ENCODE peak calls at places on chromosome 7, in ten cellular contexts. I is body of pancreas, L is ovary, Y is stomach, Q is heart left ventricle, H is transverse colon, S is A549, V is HepG2, F is lower leg skin, B is breast epithelium. T is an unnamed sample.

GRCh38 chr7:121071662-121072061 is 83.2 kb downstream of the CPED1 start:
- DNase-seq in V (no peak), L (no peak), Y (no peak), Q (no peak), F (no peak), B (no peak), H (no peak), S (no peak), I (no peak), T (no peak)

GRCh38 chr7:98078197-98078870 is 28.3 kb upstream of the LMTK2 start:
- DNase-seq in Y (peak), F (no peak), S (no peak), V (no peak), B (no peak), Q (no peak), I (peak), H (no peak), L (no peak), T (no peak)

GRCh38 chr7:134558370-134558769 is 9.5 kb downstream of the AKR1B15 start:
- DNase-seq in I (no peak), H (no peak), B (no peak), Q (no peak), Y (no peak), F (no peak), S (no peak), L (no peak), V (no peak), T (no peak)

GRCh38 chr7:113086431-113086888 is at the start of gene GPR85:
- DNase-seq in Y (peak), H (peak), Q (peak), L (peak), B (peak), S (peak), I (peak), V (no peak), F (no peak), T (peak)

GRCh38 chr7:18570890-18571478 is 75.4 kb downstream of the HDAC9 start:
- DNase-seq in I (no peak), H (no peak), Q (no peak), Y (no peak), S (peak), F (no peak), B (no peak), V (peak), L (no peak), T (no peak)

GRCh38 chr7:113730309-113730955 is 188.4 kb downstream of the PPP1R3A start:
- DNase-seq in V (no peak), B (no peak), S (no peak), F (no peak), Y (no peak), L (no peak), Q (no peak), H (no peak), I (no peak), T (no peak)

GRCh38 chr7:137992738-137993394 is 9.0 kb downstream of the CREB3L2 start:
- DNase-seq in B (peak), Y (no peak), V (peak), L (peak), Q (no peak), I (peak), H (peak), S (peak), F (peak), T (peak)

GRCh38 chr7:88111842-88112385 is 107.9 kb downstream of the SRI start:
- DNase-seq in B (no peak), L (no peak), I (no peak), Y (no peak), Q (no peak), F (no peak), S (no peak), H (no peak), V (no peak), T (no peak)

GRCh38 chr7:135930565-135931423 is 46.4 kb downstream of the MTPN start:
- DNase-seq in S (peak), Q (no peak), V (no peak), H (no peak), F (no peak), B (no peak), L (no peak), Y (no peak), I (no peak), T (no peak)

GRCh38 chr7:23396222-23396621 is 74.1 kb downstream of the IGF2BP3 start:
- DNase-seq in Y (no peak), I (no peak), F (no peak), V (no peak), H (no peak), S (peak), B (no peak), Q (no peak), L (no peak), T (no peak)

GRCh38 chr7:44177570-44178131 is 11.6 kb downstream of the GCK start:
- DNase-seq in V (no peak), H (no peak), I (no peak), L (no peak), Y (no peak), Q (no peak), B (no peak), S (no peak), F (no peak), T (no peak)

GRCh38 chr7:46908770-46909169 is 673.1 kb downstream of the TNS3 start:
- DNase-seq in S (no peak), Q (no peak), F (no peak), L (no peak), V (no peak), H (no peak), B (no peak), Y (no peak), I (no peak), T (no peak)

GRCh38 chr7:140676303-140676702 is 3.6 kb downstream of the ADCK2 start:
- DNase-seq in L (no peak), I (no peak), Q (no peak), Y (no peak), V (no peak), S (no peak), F (no peak), H (no peak), B (no peak), T (no peak)

GRCh38 chr7:74026406-74027123 is 1.4 kb upstream of the ELN start:
- DNase-seq in Q (peak), Y (peak), H (peak), S (peak), F (peak), B (peak), V (peak), I (peak), L (peak), T (peak)

GRCh38 chr7:19060870-19061269 is 56.6 kb downstream of the TWIST1 start:
- DNase-seq in F (no peak), Y (no peak), Q (no peak), B (no peak), H (no peak), S (no peak), L (no peak), V (no peak), I (no peak), T (no peak)

GRCh38 chr7:44955733-44956132 is 23.1 kb downstream of the MYO1G start:
- DNase-seq in Y (no peak), I (no peak), H (no peak), B (peak), V (no peak), F (no peak), Q (no peak), S (no peak), L (no peak), T (no peak)

GRCh38 chr7:22179442-22179879 is 177.5 kb downstream of the RAPGEF5 start:
- DNase-seq in S (no peak), Y (no peak), V (no peak), I (no peak), B (no peak), L (no peak), F (no peak), H (no peak), Q (no peak), T (no peak)

GRCh38 chr7:50315739-50316671 is 11.5 kb downstream of the IKZF1 start:
- DNase-seq in L (no peak), H (no peak), Y (no peak), S (no peak), Q (no peak), B (no peak), V (no peak), I (no peak), F (no peak), T (no peak)

GRCh38 chr7:135510603-135511183 is 791 bp upstream of the CNOT4 start:
- DNase-seq in Y (no peak), S (peak), V (peak), L (no peak), I (no peak), Q (no peak), B (no peak), F (no peak), H (no peak), T (no peak)

GRCh38 chr7:43758861-43759683 is 592 bp downstream of the BLVRA start:
- DNase-seq in Y (peak), V (no peak), B (peak), H (peak), S (no peak), Q (peak), I (peak), L (peak), F (no peak), T (peak)

GRCh38 chr7:74020396-74020795 is 7.6 kb upstream of the ELN start:
- DNase-seq in Q (no peak), V (no peak), B (no peak), S (no peak), I (no peak), F (no peak), H (no peak), L (no peak), Y (no peak), T (no peak)

GRCh38 chr7:117666019-117666418 is 186.2 kb downstream of the CFTR start:
- DNase-seq in Q (no peak), S (peak), F (no peak), L (no peak), H (no peak), V (no peak), Y (no peak), I (no peak), B (no peak), T (no peak)

DNA sequence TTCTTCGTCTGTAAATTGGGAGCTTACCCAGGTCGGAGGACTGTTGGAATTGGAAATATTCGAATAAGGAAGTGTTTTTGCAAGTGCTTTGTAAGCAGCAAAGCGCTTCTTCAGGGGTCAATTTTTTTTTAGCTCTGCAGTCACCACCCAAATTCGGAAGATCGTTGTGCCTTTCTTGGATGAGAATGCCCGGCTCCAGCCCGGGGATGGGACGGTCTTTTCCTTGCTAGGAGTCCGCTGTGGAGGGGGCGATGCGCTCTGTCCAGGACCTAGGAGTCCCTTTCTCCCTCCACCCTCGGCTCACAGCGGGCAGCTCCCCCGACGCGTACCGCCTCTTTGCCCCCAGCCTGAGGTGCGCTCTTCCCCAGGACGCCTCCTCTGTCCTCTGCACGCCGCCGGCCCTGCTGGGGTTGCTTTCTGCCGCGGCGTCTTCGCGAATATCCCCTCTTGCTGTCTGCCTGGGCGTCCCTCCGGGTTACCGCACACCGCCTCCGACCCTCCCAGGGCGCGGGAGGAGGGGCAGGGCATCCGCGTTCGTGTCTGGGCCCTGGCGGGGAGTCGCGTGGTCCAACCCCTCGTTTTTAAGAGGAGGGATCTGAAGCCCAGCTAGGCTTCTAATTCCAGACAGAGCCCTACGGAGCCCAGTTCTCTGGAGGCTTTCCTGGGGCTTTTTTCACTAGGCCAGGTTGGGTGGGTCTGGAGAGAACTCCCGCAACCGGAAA is 167.1 kb downstream of the UBE2H start:
- DNase-seq in F (no peak), B (no peak), Q (no peak), L (no peak), Y (no peak), V (no peak), H (no peak), I (peak), S (no peak), T (no peak)
- H3K4me3 ChIP-seq in F (no peak), B (peak), Q (peak), L (no peak), Y (no peak), V (no peak), H (no peak), I (no peak), S (no peak), T (no peak)

DNA sequence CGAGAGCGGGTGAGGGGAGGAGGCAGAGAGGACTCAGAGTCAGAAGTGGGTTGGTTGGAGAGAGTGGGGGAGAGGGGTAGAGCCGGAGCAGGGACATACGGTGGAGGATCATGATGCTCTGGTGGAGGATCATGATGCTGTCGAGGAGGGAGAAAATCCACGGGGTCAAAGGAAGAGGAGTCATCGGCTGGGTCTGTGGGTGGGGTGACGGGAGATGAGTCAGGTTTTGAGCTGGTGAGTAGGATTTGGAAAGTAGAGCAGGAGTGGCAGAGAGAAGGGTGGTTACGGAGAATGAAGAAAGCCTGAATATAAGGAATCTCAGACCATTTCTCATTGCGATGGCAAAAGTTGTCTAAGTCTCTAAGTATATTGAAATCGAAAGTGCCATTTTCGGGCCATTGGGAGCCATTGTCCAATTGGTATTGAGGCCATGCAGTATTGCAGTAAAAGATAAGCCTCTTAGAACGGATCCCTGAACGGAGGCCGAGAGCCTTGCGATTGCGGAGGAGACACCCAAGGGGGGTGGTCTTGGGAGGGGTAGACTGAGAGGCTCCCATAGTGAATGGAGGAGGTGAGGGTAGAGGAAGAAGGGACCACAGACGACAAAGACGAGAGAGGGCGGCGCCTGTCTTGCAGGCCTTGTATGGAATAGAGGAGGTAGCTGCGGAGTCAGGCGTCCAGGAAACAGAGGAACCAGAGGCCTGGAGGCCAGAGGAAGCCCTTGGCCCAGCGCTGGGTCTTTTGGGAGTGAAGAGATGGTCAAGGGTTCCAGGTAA is 23.8 kb downstream of the SCIN start:
- DNase-seq in Y (no peak), H (no peak), L (no peak), S (no peak), V (no peak), Q (no peak), B (no peak), F (no peak), I (no peak), T (no peak)
- TF ChIP-seq POLR2A in Y (no peak), H (no peak), L (no peak), S (no peak), V (no peak), Q (no peak), B (no peak), F (no peak), I (no peak), T (no peak)

DNA sequence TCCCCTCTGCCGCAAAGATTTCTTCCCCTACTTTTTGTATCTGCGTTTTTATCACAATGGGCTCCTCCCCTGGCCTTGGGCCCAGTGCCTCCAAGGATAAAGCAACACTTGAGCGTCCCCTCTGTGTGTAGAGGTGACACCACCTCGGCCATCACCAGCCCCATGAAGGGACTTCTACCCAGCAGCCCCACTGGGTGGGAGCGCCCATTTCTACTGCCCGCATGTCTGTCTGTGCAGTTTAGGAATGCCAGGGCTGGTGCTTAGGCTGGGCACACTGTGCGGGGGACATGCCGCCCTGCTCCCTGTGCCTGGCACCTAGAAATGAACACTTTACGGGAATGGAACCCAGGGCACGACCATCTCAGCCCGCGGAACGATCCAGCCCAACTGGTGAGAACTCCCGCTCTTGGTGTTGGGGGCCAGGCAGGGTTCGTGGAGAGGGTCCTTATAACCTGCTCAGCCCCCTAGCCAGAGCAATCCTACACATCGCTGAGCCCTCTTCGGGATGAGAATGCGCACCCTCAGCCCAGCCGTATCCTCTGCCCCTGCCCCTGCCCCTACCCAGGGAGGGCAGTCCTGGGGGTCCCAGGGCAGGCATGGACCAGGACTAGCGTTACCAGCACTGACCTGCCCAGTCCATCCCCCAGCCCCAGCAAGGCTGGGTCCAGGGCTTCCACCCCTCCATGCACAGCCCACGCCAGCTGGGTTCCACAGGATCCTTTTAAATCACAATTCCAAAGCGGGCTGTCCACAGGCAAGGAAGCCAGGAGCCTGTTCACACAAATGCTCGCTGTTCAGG is 12.8 kb downstream of the CRYGN start:
- DNase-seq in H (no peak), B (no peak), F (no peak), Y (no peak), Q (no peak), V (no peak), I (no peak), S (no peak), L (peak), T (no peak)
- H3K4me3 ChIP-seq in H (no peak), B (peak), F (no peak), Y (no peak), Q (no peak), V (no peak), I (no peak), S (no peak), L (no peak), T (no peak)

GRCh38 chr7:504221-505081 is 15.2 kb downstream of the PDGFA start:
- DNase-seq in H (peak), S (no peak), F (no peak), Y (peak), I (peak), V (no peak), Q (peak), B (no peak), L (peak), T (no peak)

GRCh38 chr7:502296-502695 is 17.4 kb downstream of the PDGFA start:
- DNase-seq in B (no peak), I (peak), H (no peak), Q (peak), S (no peak), F (no peak), L (no peak), V (no peak), Y (no peak), T (no peak)

GRCh38 chr7:503046-503574 is 16.5 kb downstream of the PDGFA start:
- DNase-seq in F (no peak), I (no peak), Q (no peak), S (no peak), B (no peak), L (no peak), H (no peak), V (no peak), Y (no peak), T (no peak)

GRCh38 chr7:505171-505570 is 14.5 kb downstream of the PDGFA start:
- DNase-seq in Y (no peak), Q (no peak), B (no peak), L (no peak), F (no peak), H (peak), I (peak), V (no peak), S (no peak), T (no peak)

DNA sequence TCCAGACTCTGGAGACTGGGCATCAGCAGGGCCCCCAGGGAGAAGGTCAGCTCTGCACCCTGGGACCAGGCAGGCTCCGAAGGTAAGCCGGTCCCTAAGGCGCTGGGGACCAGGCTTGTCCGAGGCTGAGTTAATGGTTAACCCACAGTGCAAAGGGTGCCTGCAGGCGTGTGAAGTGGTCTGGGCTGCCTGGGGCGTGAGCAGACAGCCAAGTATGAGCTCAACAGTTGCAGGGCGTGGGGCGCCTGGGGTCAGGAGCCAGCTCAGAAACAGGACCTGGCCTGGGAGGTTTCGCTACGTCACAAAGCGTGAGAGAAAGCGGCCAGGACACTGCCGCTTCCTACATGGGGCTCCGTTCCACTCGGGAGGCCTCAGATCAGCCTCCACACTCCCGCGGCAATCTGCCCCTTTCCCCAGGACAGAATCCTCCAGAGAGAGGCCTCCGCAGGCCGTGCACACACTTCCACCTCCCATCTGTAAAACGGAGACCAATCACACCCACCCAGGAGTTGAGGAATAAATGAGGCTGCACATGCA is 16.0 kb downstream of the PDGFA start:
- DNase-seq in B (no peak), H (peak), S (peak), F (no peak), Q (peak), L (no peak), I (peak), Y (peak), V (peak), T (no peak)
- TF ChIP-seq POLR2A in B (no peak), H (peak), S (no peak), F (no peak), Q (no peak), L (no peak), I (peak), Y (no peak), V (no peak), T (no peak)

DNA sequence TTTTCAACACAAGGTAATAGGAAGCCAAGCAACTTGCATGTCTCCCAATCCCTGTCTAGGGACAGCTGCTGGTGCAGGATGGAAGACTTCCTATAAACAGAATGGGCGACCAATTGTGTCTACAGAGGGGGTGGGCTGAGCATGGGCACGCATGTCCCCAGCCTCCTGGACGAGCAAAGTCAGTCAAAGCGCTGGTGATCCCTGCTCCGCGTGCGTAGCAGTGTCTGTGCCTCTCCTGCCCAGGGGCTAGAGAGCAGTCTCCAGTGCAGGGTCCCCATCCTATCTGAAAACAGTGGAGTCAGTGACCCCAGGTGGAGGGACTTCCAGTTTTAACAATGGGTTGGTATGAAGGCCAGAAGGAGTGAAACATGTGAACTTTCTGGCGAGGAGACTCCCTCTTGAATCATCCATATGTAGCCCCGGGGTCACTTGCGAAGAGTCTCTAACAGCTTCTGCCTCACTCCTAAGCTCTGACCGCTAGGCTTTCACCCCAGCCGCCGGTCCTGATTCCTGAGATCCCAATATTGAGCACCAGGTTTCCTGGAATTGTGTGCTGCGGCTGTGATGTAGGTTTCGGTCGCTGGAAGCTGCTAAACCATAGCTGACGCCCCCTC is 723 bp upstream of the CASP2 start:
- DNase-seq in S (no peak), F (no peak), B (no peak), L (peak), Q (no peak), H (no peak), V (no peak), I (no peak), Y (no peak), T (no peak)
- H3K4me3 ChIP-seq in S (peak), F (no peak), B (peak), L (peak), Q (peak), H (no peak), V (no peak), I (no peak), Y (peak), T (peak)

GRCh38 chr7:99628471-99629465 is 12.0 kb downstream of the ZSCAN25 start:
- DNase-seq in B (no peak), S (no peak), Y (no peak), F (no peak), V (no peak), Q (no peak), I (no peak), L (no peak), H (no peak), T (no peak)
- TF ChIP-seq POLR2A in B (no peak), S (no peak), Y (no peak), F (no peak), V (no peak), Q (no peak), I (no peak), L (no peak), H (no peak), T (no peak)